ENCODE peak calls at places on chromosome 7, in seven cellular contexts. One of them, this sample, is unnamed.

GRCh38 chr7:88073625-88074024 is 139.6 kb downstream of the ADAM22 start:
- DNase-seq in A549: no peak
- DNase-seq in ovary: no peak
- DNase-seq in suprapubic skin: no peak
- DNase-seq in transverse colon: no peak
- DNase-seq in K562: no peak
- DNase-seq in tibial nerve: no peak
- DNase-seq in this sample: no peak

GRCh38 chr7:479115-479947 is 40.3 kb downstream of the PDGFA start:
- DNase-seq in suprapubic skin: no peak
- DNase-seq in transverse colon: no peak
- DNase-seq in A549: no peak
- DNase-seq in tibial nerve: no peak
- DNase-seq in ovary: no peak
- DNase-seq in K562: no peak
- DNase-seq in this sample: peak

GRCh38 chr7:155850730-155851678 is 38.7 kb upstream of the SHH start:
- DNase-seq in ovary: no peak
- DNase-seq in K562: no peak
- DNase-seq in A549: no peak
- DNase-seq in tibial nerve: no peak
- DNase-seq in transverse colon: no peak
- DNase-seq in suprapubic skin: peak
- DNase-seq in this sample: peak

GRCh38 chr7:102318482-102318971 is 31.9 kb downstream of the SH2B2 start:
- DNase-seq in suprapubic skin: no peak
- DNase-seq in ovary: no peak
- DNase-seq in A549: peak
- DNase-seq in tibial nerve: no peak
- DNase-seq in transverse colon: no peak
- DNase-seq in K562: peak
- DNase-seq in this sample: no peak

GRCh38 chr7:28112467-28112866 is 68.1 kb downstream of the JAZF1 start:
- DNase-seq in K562: no peak
- DNase-seq in transverse colon: no peak
- DNase-seq in A549: no peak
- DNase-seq in suprapubic skin: no peak
- DNase-seq in ovary: no peak
- DNase-seq in tibial nerve: no peak
- DNase-seq in this sample: no peak

GRCh38 chr7:4073750-4074149 is 608.3 kb upstream of the FOXK1 start:
- DNase-seq in transverse colon: no peak
- DNase-seq in tibial nerve: no peak
- DNase-seq in suprapubic skin: no peak
- DNase-seq in ovary: no peak
- DNase-seq in K562: no peak
- DNase-seq in A549: no peak
- DNase-seq in this sample: no peak

GRCh38 chr7:99679400-99680191 is at the start of gene CYP3A5:
- DNase-seq in transverse colon: peak
- DNase-seq in ovary: no peak
- DNase-seq in K562: peak
- DNase-seq in tibial nerve: no peak
- DNase-seq in suprapubic skin: no peak
- DNase-seq in A549: peak
- DNase-seq in this sample: peak

GRCh38 chr7:22348379-22348778 is 8.6 kb downstream of the RAPGEF5 start:
- DNase-seq in transverse colon: no peak
- DNase-seq in tibial nerve: no peak
- DNase-seq in A549: no peak
- DNase-seq in ovary: no peak
- DNase-seq in suprapubic skin: no peak
- DNase-seq in K562: peak
- DNase-seq in this sample: no peak

GRCh38 chr7:15515201-15515777 is 46.5 kb downstream of the AGMO start:
- DNase-seq in transverse colon: no peak
- DNase-seq in ovary: no peak
- DNase-seq in suprapubic skin: no peak
- DNase-seq in A549: no peak
- DNase-seq in tibial nerve: no peak
- DNase-seq in K562: no peak
- DNase-seq in this sample: no peak

GRCh38 chr7:2405601-2406345 is 2.4 kb downstream of the CHST12 start:
- DNase-seq in K562: no peak
- DNase-seq in suprapubic skin: no peak
- DNase-seq in transverse colon: peak
- DNase-seq in tibial nerve: no peak
- DNase-seq in ovary: no peak
- DNase-seq in A549: no peak
- DNase-seq in this sample: no peak

GRCh38 chr7:151306860-151307259 is 34.8 kb upstream of the NUB1 start:
- DNase-seq in suprapubic skin: no peak
- DNase-seq in K562: no peak
- DNase-seq in tibial nerve: no peak
- DNase-seq in ovary: no peak
- DNase-seq in A549: no peak
- DNase-seq in transverse colon: no peak
- DNase-seq in this sample: no peak

GRCh38 chr7:42065942-42066341 is 171.1 kb downstream of the GLI3 start:
- DNase-seq in ovary: no peak
- DNase-seq in K562: no peak
- DNase-seq in A549: no peak
- DNase-seq in tibial nerve: no peak
- DNase-seq in transverse colon: no peak
- DNase-seq in suprapubic skin: no peak
- DNase-seq in this sample: no peak

GRCh38 chr7:42227523-42227922 is 9.5 kb downstream of the GLI3 start:
- DNase-seq in A549: no peak
- DNase-seq in tibial nerve: no peak
- DNase-seq in suprapubic skin: no peak
- DNase-seq in transverse colon: no peak
- DNase-seq in K562: no peak
- DNase-seq in ovary: no peak
- DNase-seq in this sample: no peak

GRCh38 chr7:31864646-31865045 is 177.6 kb downstream of the PPP1R17 start:
- DNase-seq in suprapubic skin: no peak
- DNase-seq in A549: no peak
- DNase-seq in transverse colon: no peak
- DNase-seq in K562: no peak
- DNase-seq in ovary: no peak
- DNase-seq in tibial nerve: no peak
- DNase-seq in this sample: no peak

GRCh38 chr7:5450549-5451327 is 27.1 kb upstream of the TNRC18 start:
- DNase-seq in tibial nerve: no peak
- DNase-seq in K562: peak
- DNase-seq in ovary: peak
- DNase-seq in suprapubic skin: no peak
- DNase-seq in transverse colon: peak
- DNase-seq in A549: peak
- DNase-seq in this sample: peak

GRCh38 chr7:4220011-4220410 is 462.1 kb upstream of the FOXK1 start:
- DNase-seq in A549: no peak
- DNase-seq in suprapubic skin: no peak
- DNase-seq in transverse colon: no peak
- DNase-seq in tibial nerve: no peak
- DNase-seq in ovary: no peak
- DNase-seq in K562: no peak
- DNase-seq in this sample: no peak

GRCh38 chr7:5678295-5679046 is 103.0 kb downstream of the RNF216 start:
- DNase-seq in K562: no peak
- DNase-seq in transverse colon: no peak
- DNase-seq in A549: no peak
- DNase-seq in suprapubic skin: no peak
- DNase-seq in tibial nerve: no peak
- DNase-seq in ovary: peak
- DNase-seq in this sample: no peak

GRCh38 chr7:121797283-121798037 is 75.5 kb upstream of the PTPRZ1 start:
- DNase-seq in tibial nerve: no peak
- DNase-seq in ovary: no peak
- DNase-seq in suprapubic skin: no peak
- DNase-seq in K562: no peak
- DNase-seq in transverse colon: no peak
- DNase-seq in A549: no peak
- DNase-seq in this sample: no peak

GRCh38 chr7:3043544-3044395 is at the start of gene CARD11:
- DNase-seq in A549: no peak
- DNase-seq in ovary: no peak
- DNase-seq in transverse colon: peak
- DNase-seq in tibial nerve: no peak
- DNase-seq in K562: peak
- DNase-seq in suprapubic skin: peak
- DNase-seq in this sample: no peak

GRCh38 chr7:1846331-1847065 is 176.4 kb downstream of the ELFN1 start:
- DNase-seq in tibial nerve: no peak
- DNase-seq in transverse colon: no peak
- DNase-seq in A549: no peak
- DNase-seq in K562: no peak
- DNase-seq in ovary: peak
- DNase-seq in suprapubic skin: no peak
- DNase-seq in this sample: peak

GRCh38 chr7:47464266-47464665 is 117.6 kb downstream of the TNS3 start:
- DNase-seq in transverse colon: no peak
- DNase-seq in ovary: no peak
- DNase-seq in tibial nerve: no peak
- DNase-seq in A549: no peak
- DNase-seq in suprapubic skin: no peak
- DNase-seq in K562: no peak
- DNase-seq in this sample: no peak

GRCh38 chr7:47458486-47458885 is 123.4 kb downstream of the TNS3 start:
- DNase-seq in A549: no peak
- DNase-seq in ovary: no peak
- DNase-seq in K562: no peak
- DNase-seq in tibial nerve: no peak
- DNase-seq in transverse colon: no peak
- DNase-seq in suprapubic skin: no peak
- DNase-seq in this sample: no peak

GRCh38 chr7:47461161-47461560 is 120.8 kb downstream of the TNS3 start:
- DNase-seq in ovary: peak
- DNase-seq in transverse colon: no peak
- DNase-seq in A549: no peak
- DNase-seq in suprapubic skin: no peak
- DNase-seq in K562: no peak
- DNase-seq in tibial nerve: no peak
- DNase-seq in this sample: no peak

GRCh38 chr7:47458057-47458456 is 123.9 kb downstream of the TNS3 start:
- DNase-seq in ovary: peak
- DNase-seq in K562: no peak
- DNase-seq in transverse colon: peak
- DNase-seq in A549: no peak
- DNase-seq in suprapubic skin: no peak
- DNase-seq in tibial nerve: peak
- DNase-seq in this sample: no peak

GRCh38 chr7:47460251-47460989 is 121.5 kb downstream of the TNS3 start:
- DNase-seq in A549: no peak
- DNase-seq in tibial nerve: no peak
- DNase-seq in K562: no peak
- DNase-seq in suprapubic skin: no peak
- DNase-seq in transverse colon: peak
- DNase-seq in ovary: no peak
- DNase-seq in this sample: no peak
- TF ChIP-seq EP300 in A549: no peak
- TF ChIP-seq EP300 in tibial nerve: no peak
- TF ChIP-seq EP300 in K562: no peak
- TF ChIP-seq EP300 in suprapubic skin: no peak
- TF ChIP-seq EP300 in transverse colon: no peak
- TF ChIP-seq EP300 in ovary: no peak
- TF ChIP-seq EP300 in this sample: no peak

GRCh38 chr7:81632418-81632817 is 137.4 kb downstream of the HGF start:
- DNase-seq in ovary: no peak
- DNase-seq in transverse colon: no peak
- DNase-seq in A549: no peak
- DNase-seq in tibial nerve: no peak
- DNase-seq in suprapubic skin: no peak
- DNase-seq in K562: no peak
- DNase-seq in this sample: no peak
- TF ChIP-seq EP300 in ovary: no peak
- TF ChIP-seq EP300 in transverse colon: no peak
- TF ChIP-seq EP300 in A549: no peak
- TF ChIP-seq EP300 in tibial nerve: no peak
- TF ChIP-seq EP300 in suprapubic skin: no peak
- TF ChIP-seq EP300 in K562: no peak
- TF ChIP-seq EP300 in this sample: no peak

DNA sequence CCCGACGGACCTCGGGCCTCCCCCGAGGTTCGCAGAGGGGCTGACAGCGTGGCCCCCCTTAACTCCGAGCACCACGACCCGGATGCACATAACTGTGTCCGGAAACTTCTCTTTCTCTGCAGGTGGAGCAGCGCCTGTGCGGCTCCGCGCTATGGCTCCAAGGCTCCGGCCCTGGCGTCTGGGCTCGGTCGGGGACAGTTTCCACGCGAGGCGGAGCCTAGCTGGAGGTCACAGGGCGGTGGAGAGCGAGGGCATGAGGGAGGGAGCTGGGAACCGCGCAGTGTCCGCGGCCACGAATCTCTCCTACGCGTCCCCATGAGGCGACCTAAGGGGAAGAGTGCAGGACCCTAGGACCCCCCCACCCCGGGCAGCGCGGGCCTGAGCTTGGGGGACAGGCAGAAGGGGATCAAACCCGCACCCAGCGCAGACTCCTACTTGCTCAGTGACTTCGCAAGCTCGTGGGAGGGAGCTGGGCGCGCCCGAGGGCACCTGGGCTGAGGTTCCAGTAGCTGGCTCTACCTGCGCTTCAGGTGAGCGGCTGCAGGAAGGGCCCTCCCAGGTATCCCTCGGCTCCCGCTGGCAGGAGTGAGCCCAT is 8.6 kb upstream of the MNX1 start:
- DNase-seq in K562: no peak
- DNase-seq in ovary: no peak
- DNase-seq in A549: no peak
- DNase-seq in suprapubic skin: no peak
- DNase-seq in transverse colon: no peak
- DNase-seq in tibial nerve: no peak
- DNase-seq in this sample: no peak
- TF ChIP-seq EP300 in K562: no peak
- TF ChIP-seq EP300 in ovary: no peak
- TF ChIP-seq EP300 in A549: no peak
- TF ChIP-seq EP300 in suprapubic skin: no peak
- TF ChIP-seq EP300 in transverse colon: no peak
- TF ChIP-seq EP300 in tibial nerve: no peak
- TF ChIP-seq EP300 in this sample: no peak

DNA sequence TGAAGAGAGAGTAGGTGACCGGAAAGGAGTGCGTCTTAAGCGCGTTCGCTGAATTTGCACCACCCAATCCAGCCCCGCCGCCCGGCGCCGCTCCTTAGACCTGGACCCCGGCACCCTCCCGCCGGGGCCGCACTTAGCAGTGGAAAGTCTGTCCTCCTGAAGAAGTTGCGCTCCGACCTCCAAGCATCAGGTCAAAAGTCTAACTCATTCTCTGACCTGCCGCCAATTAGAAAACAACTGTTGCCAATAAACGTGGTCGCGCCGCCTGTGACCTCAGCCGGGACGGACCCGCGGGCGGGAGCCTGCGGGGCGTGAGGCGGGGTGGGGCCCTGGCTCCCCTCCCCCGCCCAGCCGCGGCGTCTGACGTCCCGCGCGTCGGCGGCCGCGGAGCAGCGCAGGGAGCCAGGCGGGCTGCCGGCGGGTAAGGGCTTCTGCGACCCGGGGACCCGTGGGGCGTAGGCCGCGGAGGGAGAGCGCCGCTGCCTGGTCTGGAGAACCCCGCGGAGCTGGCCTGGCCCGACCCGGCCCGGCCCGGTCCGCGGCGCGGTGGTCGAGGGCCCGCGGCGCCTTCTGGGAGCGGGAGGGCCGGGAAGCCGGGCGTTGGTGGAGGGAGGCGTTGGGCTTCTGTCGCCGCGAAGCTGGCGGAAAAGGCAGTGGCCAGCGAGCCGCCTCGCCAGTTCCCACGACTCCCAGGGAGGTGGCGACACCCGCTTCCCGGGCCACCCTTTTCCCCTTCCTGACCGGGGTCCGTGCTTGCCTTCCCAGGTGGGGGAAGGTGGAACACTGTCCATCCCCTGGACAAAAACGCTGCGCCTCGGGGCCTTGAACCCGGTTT is at the start of gene BCAP29:
- DNase-seq in suprapubic skin: peak
- DNase-seq in transverse colon: peak
- DNase-seq in K562: peak
- DNase-seq in ovary: peak
- DNase-seq in tibial nerve: peak
- DNase-seq in A549: peak
- DNase-seq in this sample: peak
- TF ChIP-seq EP300 in suprapubic skin: no peak
- TF ChIP-seq EP300 in transverse colon: peak
- TF ChIP-seq EP300 in K562: peak
- TF ChIP-seq EP300 in ovary: no peak
- TF ChIP-seq EP300 in tibial nerve: no peak
- TF ChIP-seq EP300 in A549: no peak
- TF ChIP-seq EP300 in this sample: no peak